ENCODE peak calls at places on chromosomes 16 and 17, in four cellular contexts. L is kidney, D is GM13976, K is AG04450. N is an unnamed sample.

GRCh38 chr16:75244225-75244792 is 7.1 kb downstream of the BCAR1 start:
- DNase-seq in L (peak; percentile 89), D (no peak), K (no peak), N (no peak)

GRCh38 chr16:28865722-28866453 is 2.2 kb downstream of the SH2B1 start:
- DNase-seq in L (no peak), D (no peak), K (no peak), N (no peak)

GRCh38 chr16:65876200-65876498 is 490.3 kb upstream of the CDH5 start:
- DNase-seq in L (no peak), D (no peak), K (no peak), N (no peak)

GRCh38 chr16:1183235-1183907 is 30.5 kb downstream of the CACNA1H start:
- DNase-seq in L (peak; percentile 94), D (no peak), K (peak; percentile 10), N (no peak)

GRCh38 chr16:74448990-74449389 is 27.7 kb upstream of the CLEC18B start:
- DNase-seq in L (peak; percentile 73), D (no peak), K (peak; percentile 78), N (no peak)

GRCh38 chr17:79839363-79840203 is at the start of gene CBX4:
- DNase-seq in L (peak; percentile 99), D (peak; percentile 97), K (peak; percentile 74), N (no peak)

GRCh38 chr17:79325707-79326106 is 251.1 kb downstream of the ENGASE start:
- DNase-seq in L (peak; percentile 33), D (no peak), K (no peak), N (peak; percentile 32)

GRCh38 chr17:62819511-62820221 is 11.6 kb upstream of the MARCHF10 start:
- DNase-seq in L (peak; percentile 87), D (no peak), K (peak; percentile 92), N (peak; percentile 95)

GRCh38 chr17:29620271-29620670 is 2.4 kb downstream of the CORO6 start:
- DNase-seq in L (no peak), D (no peak), K (no peak), N (no peak)

GRCh38 chr17:36777118-36777517 is 160.2 kb upstream of the LHX1 start:
- DNase-seq in L (no peak), D (no peak), K (no peak), N (no peak)

GRCh38 chr17:298791-299450 is 53.7 kb downstream of the RPH3AL start:
- DNase-seq in L (peak; percentile 91), D (no peak), K (no peak), N (peak; percentile 51)

GRCh38 chr16:71893888-71894228 is 1.5 kb upstream of the IST1 start:
- DNase-seq in L (no peak), D (peak; percentile 38), K (no peak), N (no peak)

GRCh38 chr17:44331249-44331760 is 6.7 kb upstream of the SLC25A39 start:
- DNase-seq in L (peak; percentile 52), D (peak; percentile 83), K (no peak), N (no peak)

GRCh38 chr17:76716834-76717205 is 6.1 kb upstream of the MXRA7 start:
- DNase-seq in L (no peak), D (no peak), K (peak; percentile 73), N (no peak)

GRCh38 chr16:57503366-57503765 is 17.1 kb upstream of the DOK4 start:
- DNase-seq in L (peak; percentile 47), D (no peak), K (no peak), N (no peak)

GRCh38 chr17:63946440-63947363 is 14.6 kb upstream of the CD79B start:
- DNase-seq in L (no peak), D (peak; percentile 94), K (no peak), N (no peak)

GRCh38 chr17:18166894-18167293 is 16.7 kb upstream of the ALKBH5 start:
- DNase-seq in L (no peak), D (no peak), K (no peak), N (no peak)

GRCh38 chr17:163514-164103 is 17.8 kb downstream of the DOC2B start:
- DNase-seq in L (no peak), D (no peak), K (no peak), N (no peak)

GRCh38 chr17:17757391-17757791 is 76.1 kb downstream of the RAI1 start:
- DNase-seq in L (peak; percentile 52), D (no peak), K (no peak), N (no peak)

GRCh38 chr17:39647242-39647641 is 10.3 kb downstream of the STARD3 start:
- DNase-seq in L (no peak), D (no peak), K (no peak), N (no peak)

GRCh38 chr17:14672830-14673229 is 371.9 kb downstream of the HS3ST3B1 start:
- DNase-seq in L (no peak), D (no peak), K (no peak), N (no peak)

GRCh38 chr16:67397812-67398545 is 4.7 kb upstream of the TPPP3 start:
- DNase-seq in L (peak; percentile 84), D (no peak), K (no peak), N (no peak)
- TF ChIP-seq CTCF in L (peak; percentile 18), D (no peak), K (no peak), N (no peak)

GRCh38 chr17:82668024-82668630 is 19.9 kb upstream of the WDR45B start:
- DNase-seq in L (no peak), D (no peak), K (no peak), N (no peak)

GRCh38 chr17:82668631-82669099 is 20.4 kb upstream of the WDR45B start:
- DNase-seq in L (no peak), D (peak; percentile 85), K (peak; percentile 18), N (peak; percentile 47)

GRCh38 chr17:82667668-82668000 is 19.4 kb upstream of the WDR45B start:
- DNase-seq in L (no peak), D (no peak), K (no peak), N (peak; percentile 91)

GRCh38 chr17:82671071-82671470 is 22.8 kb upstream of the WDR45B start:
- DNase-seq in L (no peak), D (no peak), K (no peak), N (peak; percentile 8)

GRCh38 chr17:82670661-82671060 is 22.4 kb upstream of the WDR45B start:
- DNase-seq in L (no peak), D (no peak), K (no peak), N (peak; percentile 24)
- TF ChIP-seq CTCF in L (no peak), D (no peak), K (no peak), N (no peak)

DNA sequence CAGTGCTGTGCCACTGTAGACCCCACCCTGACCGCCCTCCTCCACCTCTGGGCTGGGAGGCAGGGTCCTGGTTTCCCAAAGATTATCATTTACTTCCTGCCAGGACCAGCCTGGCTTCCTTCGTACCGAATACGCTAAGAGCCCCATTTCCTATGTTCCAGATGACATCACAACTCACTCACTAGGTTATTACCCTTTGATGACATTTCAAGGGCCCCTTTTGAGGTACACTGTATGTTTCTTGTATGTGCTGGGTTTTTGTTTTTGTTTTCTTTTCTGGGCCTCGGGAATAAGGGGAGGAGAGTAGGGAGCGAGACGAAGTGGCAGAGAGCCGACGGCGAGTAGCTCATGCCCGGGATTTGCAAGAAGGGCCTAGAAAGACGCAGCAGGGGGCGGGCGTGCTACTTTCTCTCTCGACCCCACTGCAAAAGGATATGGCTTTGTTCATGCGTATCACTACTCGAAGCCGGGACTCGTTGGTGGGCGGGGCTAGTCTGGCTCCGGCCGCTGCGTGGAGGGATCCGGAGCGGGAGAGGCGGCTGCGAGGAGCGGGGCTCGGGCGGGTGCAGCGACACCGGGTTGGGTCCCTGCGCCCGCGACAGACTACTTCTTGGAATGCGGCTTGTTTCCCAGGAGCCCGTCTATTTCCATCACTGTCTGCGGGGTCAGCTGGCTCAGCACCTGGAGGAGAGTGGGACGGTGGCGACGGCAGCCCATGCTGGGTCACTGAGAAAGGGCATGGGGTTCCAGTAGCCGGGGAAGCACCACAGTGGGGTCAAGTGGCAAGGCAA is 6.6 kb upstream of the RNF227 start:
- DNase-seq in L (peak; percentile 94), D (peak; percentile 84), K (peak; percentile 37), N (no peak)
- TF ChIP-seq CTCF in L (no peak), D (no peak), K (peak; percentile 21), N (no peak)

GRCh38 chr16:54633943-54634362 is 296.7 kb upstream of the IRX5 start:
- DNase-seq in L (no peak), D (no peak), K (no peak), N (no peak)
- TF ChIP-seq CTCF in L (no peak), D (no peak), K (no peak), N (peak; percentile 68)

GRCh38 chr16:10122546-10122945 is 59.7 kb downstream of the GRIN2A start:
- DNase-seq in L (no peak), D (no peak), K (no peak), N (no peak)
- TF ChIP-seq CTCF in L (peak; percentile 5), D (no peak), K (no peak), N (peak; percentile 9)

GRCh38 chr16:81593481-81593880 is 148.9 kb downstream of the CMIP start:
- DNase-seq in L (peak; percentile 54), D (no peak), K (no peak), N (no peak)
- TF ChIP-seq CTCF in L (no peak), D (no peak), K (no peak), N (no peak)

DNA sequence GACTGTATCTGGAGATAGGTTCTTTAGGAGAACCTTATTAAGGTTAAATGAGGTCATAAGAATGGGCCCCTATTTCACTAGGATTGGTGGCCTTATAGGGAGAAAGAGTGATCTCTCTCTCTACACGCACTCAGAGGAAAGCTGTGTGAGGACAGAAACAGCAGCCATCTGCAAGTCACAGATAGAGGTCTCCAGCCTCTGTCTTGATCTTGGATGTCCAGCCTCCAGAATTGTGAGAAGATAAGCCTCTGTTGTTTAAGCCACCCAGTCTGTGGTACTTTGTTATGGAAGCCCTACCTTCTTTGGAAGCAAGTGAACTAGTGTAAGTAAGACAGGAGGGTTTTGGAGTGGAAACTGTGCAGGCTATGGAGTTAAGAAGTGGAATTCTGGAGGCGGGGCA is 93.2 kb downstream of the ELAC2 start:
- DNase-seq in L (no peak), D (no peak), K (no peak), N (no peak)
- TF ChIP-seq CTCF in L (no peak), D (no peak), K (no peak), N (no peak)